ENCODE peak calls at places on chromosomes 13 and 19, in nine cellular contexts. M is right cardiac atrium; X is activated CD4-positive, alpha-beta T cell treated with anti-CD3 and anti-CD28 coated beads, Interleukin-2, amount 50 U/mL, for 1 hour; I is NCI-H1694; R is NCI-H1105; L is activated CD8-positive, alpha-beta memory T cell treated with anti-CD3 and anti-CD28 coated beads for 1 hour; C is GM23248; F is NCI-H1930; B is AG10803. O is an unnamed sample.

GRCh38 chr13:111492341-111492945 is 172.0 kb downstream of the TEX29 start:
- DNase-seq in L (no peak), B (no peak), M (no peak), I (no peak), F (no peak), X (no peak), C (no peak), R (no peak), O (no peak)

GRCh38 chr13:112329376-112329775 is 46.8 kb upstream of the SPACA7 start:
- DNase-seq in L (no peak), C (no peak), I (no peak), M (peak), B (no peak), R (no peak), F (no peak), X (no peak), O (no peak)

GRCh38 chr13:22137361-22138050 is 466.6 kb downstream of the FGF9 start:
- DNase-seq in L (no peak), M (no peak), X (no peak), F (no peak), C (no peak), B (no peak), I (no peak), R (no peak), O (no peak)

GRCh38 chr19:16048583-16048982 is 27.7 kb upstream of the TPM4 start:
- DNase-seq in F (no peak), B (no peak), X (no peak), C (no peak), R (no peak), M (no peak), I (no peak), L (no peak), O (no peak)

GRCh38 chr13:24011266-24011665 is 114.0 kb upstream of the C1QTNF9B start:
- DNase-seq in B (no peak), L (no peak), I (no peak), F (no peak), C (no peak), R (no peak), X (no peak), M (no peak), O (no peak)

GRCh38 chr19:6126335-6126974 is 9.0 kb upstream of the ACSBG2 start:
- DNase-seq in B (peak), X (no peak), R (peak), M (no peak), F (peak), I (peak), L (no peak), C (peak), O (peak)

GRCh38 chr19:7908078-7908699 is 4.5 kb downstream of the MAP2K7 start:
- DNase-seq in C (no peak), F (no peak), I (no peak), X (no peak), L (no peak), M (peak), R (no peak), B (no peak), O (no peak)

GRCh38 chr13:44411841-44412240 is 38.2 kb downstream of the SERP2 start:
- DNase-seq in M (no peak), C (no peak), I (no peak), X (no peak), R (no peak), B (no peak), L (no peak), F (no peak), O (no peak)

GRCh38 chr19:1411255-1412191 is 4.1 kb downstream of the DAZAP1 start:
- DNase-seq in X (no peak), R (no peak), B (peak), F (no peak), I (peak), C (peak), M (peak), L (no peak), O (peak)

GRCh38 chr19:56839665-56840451 is 668 bp downstream of the PEG3 start:
- DNase-seq in B (peak), R (no peak), F (peak), I (no peak), X (no peak), L (no peak), C (no peak), M (peak), O (no peak)

GRCh38 chr13:28492527-28493367 is 2.2 kb downstream of the FLT1 start:
- DNase-seq in L (no peak), X (peak), C (no peak), F (no peak), R (no peak), B (no peak), M (no peak), I (no peak), O (no peak)

GRCh38 chr19:35468637-35469036 is 20.6 kb downstream of the FFAR2 start:
- DNase-seq in X (peak), B (peak), M (peak), I (peak), C (peak), F (no peak), L (peak), R (peak), O (peak)

GRCh38 chr19:13839193-13839937 is 37.6 kb upstream of the NANOS3 start:
- DNase-seq in L (peak), B (peak), F (no peak), R (no peak), M (peak), C (peak), X (peak), I (no peak), O (peak)

GRCh38 chr13:113882266-113882627 is 18.4 kb upstream of the GAS6 start:
- DNase-seq in F (no peak), M (peak), C (no peak), X (no peak), B (no peak), L (no peak), R (no peak), I (no peak), O (peak)

GRCh38 chr19:49118565-49119410 is at the start of gene C19orf73:
- DNase-seq in I (peak), M (peak), R (peak), F (peak), C (peak), B (peak), X (peak), L (peak), O (peak)

GRCh38 chr13:31045621-31046081 is 113.2 kb downstream of the TEX26 start:
- DNase-seq in I (no peak), M (no peak), C (peak), F (no peak), X (peak), R (no peak), B (peak), L (peak), O (peak)

GRCh38 chr13:24192036-24192810 is 31.7 kb downstream of the SPATA13 start:
- DNase-seq in B (no peak), F (no peak), R (no peak), X (no peak), M (no peak), C (no peak), L (no peak), I (no peak), O (no peak)

GRCh38 chr19:5001547-5002131 is 32.7 kb downstream of the KDM4B start:
- DNase-seq in M (no peak), L (no peak), C (peak), B (peak), X (peak), R (no peak), F (no peak), I (no peak), O (peak)

GRCh38 chr13:86960876-86961275 is 710.3 kb upstream of the SLITRK5 start:
- DNase-seq in I (no peak), X (no peak), M (no peak), B (peak), C (peak), F (no peak), L (no peak), R (no peak), O (no peak)

GRCh38 chr19:29478578-29479565 is 46.9 kb upstream of the VSTM2B start:
- DNase-seq in I (peak), X (no peak), B (peak), F (peak), C (peak), M (no peak), R (peak), L (no peak), O (peak)

GRCh38 chr19:1069009-1069779 is 2.2 kb downstream of the ARHGAP45 start:
- DNase-seq in I (no peak), X (peak), R (no peak), C (no peak), F (no peak), M (peak), B (no peak), L (peak), O (no peak)

GRCh38 chr13:111066544-111066943 is 48.6 kb upstream of the ARHGEF7 start:
- DNase-seq in F (no peak), R (no peak), X (no peak), L (no peak), C (no peak), M (peak), B (no peak), I (no peak), O (no peak)

GRCh38 chr19:5430237-5430636 is 25.0 kb upstream of the ZNRF4 start:
- DNase-seq in F (no peak), C (no peak), L (no peak), M (no peak), B (no peak), R (no peak), I (no peak), X (no peak), O (no peak)

GRCh38 chr19:42246143-42246868 is 3.9 kb upstream of the GSK3A start:
- DNase-seq in X (no peak), F (peak), C (peak), I (peak), M (peak), L (no peak), B (peak), R (no peak), O (peak)

GRCh38 chr13:99352351-99353271 is 45.4 kb upstream of the GPR183 start:
- DNase-seq in C (no peak), B (no peak), M (no peak), X (no peak), R (no peak), F (no peak), L (no peak), I (no peak), O (no peak)

GRCh38 chr19:45507864-45508680 is 793 bp downstream of the VASP start:
- DNase-seq in C (peak), R (peak), F (no peak), X (peak), L (no peak), M (peak), B (no peak), I (no peak), O (peak)

GRCh38 chr13:21901772-21902708 is 231.2 kb downstream of the FGF9 start:
- DNase-seq in B (peak), I (no peak), F (no peak), X (no peak), M (peak), L (no peak), C (peak), R (no peak), O (peak)

GRCh38 chr19:47122359-47123335 is 8.0 kb upstream of the SAE1 start:
- DNase-seq in I (no peak), X (no peak), R (no peak), L (no peak), C (peak), B (peak), M (no peak), F (no peak), O (peak)

GRCh38 chr13:43307921-43308433 is 284.6 kb downstream of the DNAJC15 start:
- DNase-seq in C (peak), M (peak), R (peak), B (peak), X (no peak), F (peak), I (peak), L (no peak), O (peak)